ENCODE peak calls at places on chromosomes 2 and 18, in nine cellular contexts. E is nephron progenitor cell; U is germinal center; D is AG08395; K is transverse colon; L is activated naive CD4-positive, alpha-beta T cell treated with anti-CD3 and anti-CD28 coated beads for 36 hours; Q is NCI-H524 treated with DMSO at 0.1 percent for 48 hours; S is lower leg skin; I is ELR. W is an unnamed sample.

GRCh38 chr2:378364-378763 is 90.5 kb upstream of the ALKAL2 start:
- DNase-seq in E (no peak), U (no peak), D (no peak), K (no peak), L (no peak), Q (no peak), S (no peak), I (no peak), W (no peak)

GRCh38 chr2:95392730-95393455 is 9.6 kb upstream of the FAHD2A start:
- DNase-seq in E (no peak), U (no peak), D (no peak), K (no peak), L (no peak), Q (no peak), S (no peak), I (peak), W (no peak)

GRCh38 chr2:10187661-10188060 is 65.1 kb downstream of the RRM2 start:
- DNase-seq in E (no peak), U (no peak), D (no peak), K (no peak), L (no peak), Q (no peak), S (no peak), I (no peak), W (no peak)

GRCh38 chr2:67412424-67412823 is 15.3 kb downstream of the ETAA1 start:
- DNase-seq in E (no peak), U (no peak), D (no peak), K (no peak), L (no peak), Q (no peak), S (no peak), I (peak), W (no peak)

GRCh38 chr2:237471457-237472186 is 15.4 kb upstream of the MLPH start:
- DNase-seq in E (peak), U (peak), D (peak), K (peak), L (peak), Q (no peak), S (no peak), I (peak), W (peak)

GRCh38 chr2:25417715-25418369 is 76.1 kb upstream of the DNMT3A start:
- DNase-seq in E (no peak), U (peak), D (no peak), K (no peak), L (peak), Q (peak), S (no peak), I (peak), W (peak)

GRCh38 chr18:9173770-9174233 is 37.2 kb downstream of the ANKRD12 start:
- DNase-seq in E (no peak), U (no peak), D (no peak), K (no peak), L (peak), Q (peak), S (no peak), I (no peak), W (no peak)

GRCh38 chr2:70837980-70838379 is 2.4 kb upstream of the CD207 start:
- DNase-seq in E (no peak), U (no peak), D (no peak), K (no peak), L (no peak), Q (no peak), S (no peak), I (no peak), W (no peak)

GRCh38 chr18:8660316-8660715 is 45.0 kb upstream of the MTCL1 start:
- DNase-seq in E (no peak), U (no peak), D (no peak), K (no peak), L (no peak), Q (no peak), S (no peak), I (peak), W (no peak)

GRCh38 chr18:48408727-48409590 is at the start of gene ZBTB7C:
- DNase-seq in E (peak), U (peak), D (peak), K (peak), L (no peak), Q (no peak), S (no peak), I (peak), W (no peak)

GRCh38 chr2:119011910-119012209 is 69.9 kb downstream of the MARCO start:
- DNase-seq in E (no peak), U (no peak), D (no peak), K (no peak), L (no peak), Q (no peak), S (no peak), I (no peak), W (no peak)

GRCh38 chr2:129050116-129050515 is 731.4 kb upstream of the HS6ST1 start:
- DNase-seq in E (no peak), U (no peak), D (no peak), K (no peak), L (no peak), Q (no peak), S (no peak), I (no peak), W (no peak)

GRCh38 chr18:55401275-55401620 is 186.7 kb downstream of the TCF4 start:
- DNase-seq in E (no peak), U (no peak), D (no peak), K (no peak), L (no peak), Q (no peak), S (no peak), I (no peak), W (no peak)

GRCh38 chr18:31711365-31712035 is 27.1 kb upstream of the B4GALT6 start:
- DNase-seq in E (no peak), U (no peak), D (no peak), K (no peak), L (no peak), Q (no peak), S (no peak), I (no peak), W (no peak)

GRCh38 chr2:45653125-45653524 is 1.6 kb downstream of the PRKCE start:
- DNase-seq in E (no peak), U (no peak), D (no peak), K (no peak), L (no peak), Q (no peak), S (no peak), I (no peak), W (no peak)

W was measured in NAMALWA.